ENCODE peak calls at places on chromosome 11, in four cellular contexts. X is A549, J is IMR-90, P is HepG2. A is an unnamed sample.

GRCh38 chr11:94283678-94284077 is 20.7 kb upstream of the IZUMO1R start:
- DNase-seq in X (no peak), P (no peak), J (no peak), A (no peak)

GRCh38 chr11:26227311-26227710 is 104.6 kb upstream of the ANO3 start:
- DNase-seq in X (peak; percentile 2), J (peak; percentile 94), P (peak; percentile 4), A (no peak)

GRCh38 chr11:86244063-86244521 is 461 bp upstream of the EED start:
- DNase-seq in X (peak; percentile 93), P (peak; percentile 81), J (peak; percentile 84), A (peak; percentile 84)

GRCh38 chr11:101862410-101863233 is 52.2 kb upstream of the CEP126 start:
- DNase-seq in J (peak; percentile 79), P (peak; percentile 76), X (peak; percentile 44), A (no peak)

GRCh38 chr11:65992056-65992455 is 9.9 kb downstream of the EIF1AD start:
- DNase-seq in J (no peak), X (no peak), P (no peak), A (no peak)

GRCh38 chr11:77035580-77035979 is 1.4 kb downstream of the B3GNT6 start:
- DNase-seq in X (no peak), P (no peak), J (no peak), A (no peak)

GRCh38 chr11:62024975-62025374 is 57.5 kb upstream of the FTH1 start:
- DNase-seq in P (peak; percentile 21), X (no peak), J (no peak), A (no peak)

GRCh38 chr11:17719940-17720795 is 797 bp downstream of the MYOD1 start:
- DNase-seq in P (no peak), J (no peak), X (no peak), A (no peak)

GRCh38 chr11:4038973-4039372 is 55.6 kb upstream of the RRM1 start:
- DNase-seq in X (no peak), P (no peak), J (peak; percentile 71), A (no peak)

GRCh38 chr11:83681045-83681781 is 395.0 kb upstream of the CCDC90B start:
- DNase-seq in J (no peak), P (no peak), X (no peak), A (no peak)

GRCh38 chr11:17643506-17644405 is 75.6 kb upstream of the MYOD1 start:
- DNase-seq in J (no peak), X (no peak), P (no peak), A (no peak)

GRCh38 chr11:59221438-59221837 is 8.7 kb upstream of the MPEG1 start:
- DNase-seq in J (peak; percentile 95), X (no peak), P (no peak), A (no peak)

DNA sequence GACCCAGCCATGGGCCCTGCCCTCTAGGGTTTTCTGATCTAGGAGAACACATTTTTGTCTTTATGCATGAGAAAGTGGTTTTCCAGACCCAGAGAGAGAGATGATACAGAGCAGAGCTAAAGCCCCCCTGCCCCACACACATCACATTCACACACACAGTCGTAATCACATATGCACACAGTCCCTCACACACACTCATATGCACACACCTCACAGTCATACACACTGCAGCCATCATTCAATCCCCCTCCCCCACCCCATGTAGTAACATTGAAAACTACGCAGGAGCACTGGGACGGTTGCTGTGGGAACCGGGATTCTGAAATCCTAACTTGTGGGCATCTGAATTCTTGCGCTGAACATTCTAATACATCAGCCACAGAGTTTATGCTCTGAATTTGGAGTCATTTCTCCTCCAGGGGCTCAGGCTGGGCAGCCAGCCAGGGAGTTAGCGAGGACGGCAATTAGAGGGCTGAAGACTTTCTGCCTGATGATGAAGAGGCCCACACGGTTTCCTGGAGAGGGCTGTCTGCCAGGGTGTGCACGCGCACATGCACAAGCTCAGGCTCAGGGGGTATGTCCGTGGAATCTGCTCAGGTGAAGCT is 32.7 kb downstream of the CD6 start:
- DNase-seq in P (no peak), J (peak; percentile 13), X (no peak), A (no peak)
- TF ChIP-seq MAZ in P (no peak), J (no peak), X (no peak), A (no peak)

GRCh38 chr11:79100093-79100704 is 340.6 kb downstream of the TENM4 start:
- DNase-seq in X (peak; percentile 81), J (peak; percentile 55), P (peak; percentile 45), A (peak; percentile 58)
- TF ChIP-seq MAZ in X (no peak), J (no peak), P (no peak), A (peak; percentile 25)

DNA sequence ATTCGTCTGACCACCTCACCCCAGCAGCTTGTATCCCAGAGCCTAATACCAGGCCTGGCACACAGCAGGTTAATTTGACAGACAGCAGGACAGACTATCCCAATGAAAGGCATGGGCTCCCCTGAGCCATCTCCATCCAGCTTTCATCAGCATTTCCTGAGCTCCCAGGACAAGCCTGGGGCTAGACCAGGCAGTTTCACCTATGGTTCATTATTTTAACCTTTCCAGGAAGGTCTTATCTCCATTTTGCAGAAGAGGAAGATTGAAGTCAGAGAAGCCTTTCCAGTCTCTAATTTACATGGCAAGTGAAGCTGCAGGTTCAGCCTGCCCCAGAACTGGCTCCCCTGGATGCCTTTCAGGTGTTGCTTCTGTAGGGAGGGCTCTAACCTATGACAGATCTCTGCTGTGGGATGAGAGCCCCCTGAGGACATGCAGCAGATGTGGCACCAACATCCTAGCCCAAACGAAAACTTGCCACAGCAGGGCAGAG is 17.0 kb downstream of the ARRB1 start:
- DNase-seq in J (no peak), P (no peak), X (no peak), A (peak; percentile 70)
- TF ChIP-seq MAZ in J (no peak), P (no peak), X (no peak), A (no peak)

GRCh38 chr11:45827123-45827522 is 20.2 kb upstream of the CRY2 start:
- DNase-seq in X (no peak), P (no peak), J (no peak), A (no peak)
- TF ChIP-seq MAZ in X (no peak), P (no peak), J (no peak), A (no peak)

GRCh38 chr11:15471709-15472404 is 357.1 kb downstream of the INSC start:
- DNase-seq in X (no peak), P (no peak), J (no peak), A (no peak)

GRCh38 chr11:15473954-15474837 is 359.5 kb downstream of the INSC start:
- DNase-seq in X (no peak), J (no peak), P (no peak), A (no peak)

GRCh38 chr11:15471028-15471708 is 356.4 kb downstream of the INSC start:
- DNase-seq in X (no peak), P (no peak), J (no peak), A (no peak)

GRCh38 chr11:15472405-15472799 is 357.7 kb downstream of the INSC start:
- DNase-seq in J (no peak), P (no peak), X (no peak), A (no peak)

GRCh38 chr11:15468471-15468870 is 353.7 kb downstream of the INSC start:
- DNase-seq in J (peak; percentile 10), X (no peak), P (no peak), A (no peak)
- TF ChIP-seq MAZ in J (no peak), X (no peak), P (no peak), A (no peak)

DNA sequence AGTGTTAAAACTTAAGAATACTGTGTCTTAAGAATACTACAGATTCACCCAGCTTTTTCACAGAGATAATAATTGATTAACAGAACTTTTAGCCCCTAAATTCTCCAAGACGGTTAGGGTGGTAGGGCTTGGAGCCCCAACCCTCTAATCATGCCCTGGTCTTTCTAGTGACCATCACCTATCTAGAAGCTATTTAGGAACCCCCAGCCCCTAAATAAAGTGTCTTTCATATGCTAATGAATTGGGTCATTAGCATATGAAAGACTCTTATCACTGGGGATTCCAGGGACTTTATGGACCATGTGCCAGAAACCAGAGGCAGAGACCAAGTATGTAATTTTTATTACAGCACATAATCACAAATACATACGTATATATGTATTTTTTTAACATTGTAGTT is 999.7 kb upstream of the RAG2 start:
- DNase-seq in X (no peak), P (no peak), J (no peak), A (no peak)
- TF ChIP-seq MAZ in X (no peak), P (no peak), J (no peak), A (no peak)

DNA sequence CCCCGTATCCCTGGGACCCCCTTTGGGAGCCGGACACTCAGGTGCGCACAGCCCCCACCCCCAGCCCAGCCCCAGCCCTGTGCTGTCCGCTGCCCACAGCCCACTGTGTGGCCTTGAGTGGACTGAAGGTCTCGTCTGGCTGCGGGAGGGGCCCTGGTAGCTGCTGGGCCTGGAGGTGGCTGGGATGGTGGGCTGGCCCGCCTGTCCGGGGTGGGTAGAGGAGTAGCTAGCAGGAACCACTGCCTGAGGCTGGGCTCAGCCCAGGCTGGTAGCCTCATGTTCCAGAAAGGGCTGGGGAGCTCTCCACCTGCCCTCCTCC is 4.6 kb upstream of the MUC6 start:
- DNase-seq in X (no peak), J (no peak), P (no peak), A (no peak)
- TF ChIP-seq MAZ in X (no peak), J (no peak), P (no peak), A (no peak)

GRCh38 chr11:20881328-20882079 is 212.1 kb downstream of the NELL1 start:
- DNase-seq in X (no peak), P (no peak), J (no peak), A (no peak)
- TF ChIP-seq MAZ in X (no peak), P (no peak), J (no peak), A (no peak)